ENCODE peak calls at places on chromosomes 12 and 14, in eight cellular contexts. C is astrocyte of the cerebellum, D is astrocyte, X is A549, F is Calu3, J is fibroblast of pulmonary artery, P is GM13977, Y is cardiac muscle cell. R is an unnamed sample.

GRCh38 chr12:95998611-95999300 is 2.6 kb upstream of the HAL start:
- DNase-seq in D (peak; percentile 32), Y (peak; percentile 74), X (peak; percentile 50), J (peak; percentile 70), P (peak; percentile 82), C (peak; percentile 29), F (peak; percentile 54), R (peak; percentile 78)

GRCh38 chr12:131077931-131078391 is 124.3 kb downstream of the ADGRD1 start:
- DNase-seq in Y (no peak), D (no peak), F (no peak), C (no peak), X (no peak), J (no peak), P (no peak), R (no peak)

GRCh38 chr12:30967026-30967425 is 40.5 kb downstream of the TSPAN11 start:
- DNase-seq in F (no peak), D (no peak), J (no peak), Y (no peak), X (no peak), C (no peak), P (no peak), R (no peak)

GRCh38 chr12:40801082-40801481 is 108.8 kb downstream of the CNTN1 start:
- DNase-seq in J (no peak), F (no peak), Y (no peak), C (no peak), P (no peak), D (no peak), X (no peak), R (no peak)

GRCh38 chr12:70692681-70693288 is 55.6 kb upstream of the PTPRB start:
- DNase-seq in J (peak; percentile 68), F (no peak), P (no peak), X (peak; percentile 17), C (peak; percentile 5), D (peak; percentile 21), Y (peak; percentile 59), R (no peak)

GRCh38 chr12:55931780-55932545 is 1.0 kb downstream of the DGKA start:
- DNase-seq in P (peak; percentile 72), C (no peak), X (peak; percentile 44), D (peak; percentile 12), F (peak; percentile 46), Y (peak; percentile 50), J (peak; percentile 37), R (peak; percentile 76)

GRCh38 chr12:56947633-56948535 is 9.5 kb downstream of the RDH16 start:
- DNase-seq in X (peak; percentile 34), F (peak; percentile 29), D (no peak), Y (peak; percentile 24), C (no peak), J (peak; percentile 17), P (no peak), R (no peak)

GRCh38 chr14:101475468-101476257 is 85.6 kb upstream of the DIO3 start:
- DNase-seq in C (peak; percentile 33), J (peak; percentile 86), P (no peak), D (peak; percentile 66), Y (peak; percentile 95), X (peak; percentile 72), F (peak; percentile 59), R (no peak)

GRCh38 chr12:9132008-9132535 is 16.4 kb upstream of the A2M start:
- DNase-seq in Y (no peak), F (no peak), C (no peak), P (no peak), X (no peak), D (no peak), J (no peak), R (no peak)

GRCh38 chr12:103529306-103529705 is 33.5 kb upstream of the C12orf42 start:
- DNase-seq in X (no peak), J (no peak), P (no peak), C (no peak), Y (no peak), D (no peak), F (no peak), R (no peak)

GRCh38 chr14:101132588-101132987 is 229.1 kb upstream of the RTL1 start:
- DNase-seq in D (no peak), F (no peak), C (no peak), X (no peak), P (no peak), J (no peak), Y (no peak), R (no peak)

GRCh38 chr12:122023339-122024131 is 1.9 kb downstream of the BCL7A start:
- DNase-seq in P (peak; percentile 83), F (peak; percentile 78), Y (peak; percentile 70), C (peak; percentile 34), D (peak; percentile 54), X (peak; percentile 73), J (peak; percentile 68), R (peak; percentile 81)

GRCh38 chr14:91354979-91355685 is 62.5 kb downstream of the CCDC88C start:
- DNase-seq in D (no peak), F (no peak), X (peak; percentile 25), Y (no peak), P (peak; percentile 56), C (no peak), J (no peak), R (no peak)

GRCh38 chr14:81275305-81275950 is 54.7 kb upstream of the GTF2A1 start:
- DNase-seq in F (no peak), P (no peak), X (no peak), Y (no peak), C (no peak), D (no peak), J (no peak), R (no peak)

GRCh38 chr12:21662122-21662792 is 4.6 kb upstream of the LDHB start:
- DNase-seq in J (no peak), X (no peak), Y (no peak), C (no peak), F (no peak), P (no peak), D (no peak), R (no peak)

GRCh38 chr12:27969901-27970390 is 2.6 kb downstream of the PTHLH start:
- DNase-seq in C (no peak), Y (peak; percentile 73), J (peak; percentile 61), D (peak; percentile 75), F (peak; percentile 78), X (peak; percentile 47), P (peak; percentile 83), R (peak; percentile 80)
- TF ChIP-seq CTCF in C (no peak), Y (peak; percentile 10), J (no peak), D (no peak), F (no peak), X (peak; percentile 65), P (peak; percentile 54), R (no peak)

DNA sequence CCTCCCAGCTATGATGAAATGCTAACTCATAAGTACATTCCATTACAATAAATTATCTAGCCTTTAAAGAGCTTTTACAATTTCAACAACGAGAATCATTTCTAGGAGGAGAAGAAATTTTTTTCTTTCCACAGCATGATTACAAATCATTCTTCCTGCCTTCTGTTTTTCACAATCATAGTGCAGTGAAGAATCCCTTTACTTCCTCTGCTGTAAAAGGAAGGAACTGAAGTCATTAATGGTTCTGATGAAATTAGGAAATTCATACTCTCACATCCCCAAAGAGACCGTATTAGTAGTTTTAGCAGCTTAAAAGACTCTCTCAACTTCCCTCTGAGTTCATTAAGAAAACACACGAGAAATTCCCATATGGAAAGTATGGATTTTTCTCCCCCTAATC is 58.7 kb upstream of the KITLG start:
- DNase-seq in D (no peak), P (no peak), Y (peak; percentile 70), X (no peak), C (no peak), F (no peak), J (peak; percentile 74), R (no peak)
- TF ChIP-seq CTCF in D (no peak), P (no peak), Y (no peak), X (no peak), C (no peak), F (no peak), J (peak; percentile 17), R (no peak)

GRCh38 chr14:99213603-99214002 is 58.4 kb downstream of the BCL11B start:
- DNase-seq in P (no peak), C (no peak), J (no peak), D (no peak), X (no peak), F (no peak), Y (no peak), R (no peak)

GRCh38 chr14:99217066-99217465 is 54.9 kb downstream of the BCL11B start:
- DNase-seq in C (no peak), J (no peak), P (no peak), Y (no peak), X (no peak), D (no peak), F (no peak), R (no peak)

GRCh38 chr14:99216191-99216590 is 55.8 kb downstream of the BCL11B start:
- DNase-seq in Y (no peak), D (no peak), P (no peak), X (no peak), C (no peak), J (no peak), F (no peak), R (no peak)

GRCh38 chr14:99214701-99215100 is 57.3 kb downstream of the BCL11B start:
- DNase-seq in Y (no peak), C (no peak), J (no peak), P (no peak), F (no peak), X (no peak), D (no peak), R (no peak)

GRCh38 chr14:99215277-99215676 is 56.7 kb downstream of the BCL11B start:
- DNase-seq in F (no peak), D (peak; percentile 84), X (no peak), C (peak; percentile 99), Y (peak; percentile 21), P (no peak), J (peak; percentile 1), R (no peak)
- TF ChIP-seq CTCF in F (no peak), D (no peak), X (no peak), C (no peak), Y (no peak), P (no peak), J (no peak), R (no peak)

GRCh38 chr12:71849109-71849851 is 9.7 kb downstream of the TBC1D15 start:
- DNase-seq in P (no peak), X (no peak), F (no peak), J (no peak), Y (no peak), D (no peak), C (no peak), R (no peak)

GRCh38 chr12:71848212-71848611 is 8.7 kb downstream of the TBC1D15 start:
- DNase-seq in P (no peak), Y (no peak), X (no peak), D (no peak), C (no peak), J (no peak), F (no peak), R (no peak)

DNA sequence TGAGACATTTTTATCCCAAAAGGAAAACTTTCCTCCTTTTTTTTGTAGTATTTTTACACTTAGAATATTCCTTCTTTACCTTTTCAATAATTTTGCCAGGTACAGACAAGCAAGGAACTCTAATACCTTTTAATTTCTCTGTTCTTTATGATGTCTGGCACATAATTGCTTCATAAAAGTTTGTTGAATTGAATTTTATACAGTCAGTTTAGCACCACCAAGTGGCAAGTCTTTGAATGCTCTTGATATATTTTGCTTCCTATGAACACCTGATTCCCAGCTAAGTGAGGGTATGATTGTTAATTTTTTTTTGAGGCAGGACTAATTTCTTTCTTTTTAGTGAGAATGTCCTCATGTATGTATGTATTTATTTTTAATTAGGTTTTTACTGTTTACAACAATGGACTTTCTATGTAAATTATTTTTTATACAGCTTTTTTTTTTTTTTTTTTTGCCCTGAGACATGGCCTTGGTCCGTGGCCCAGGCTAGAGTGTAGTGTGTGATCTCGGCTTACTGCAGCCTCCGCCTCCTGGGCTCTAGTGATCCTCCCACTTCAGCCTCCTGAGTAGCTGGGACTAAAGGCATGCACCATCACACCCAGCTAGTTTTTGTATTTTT is 6.9 kb downstream of the TBC1D15 start:
- DNase-seq in P (no peak), C (peak; percentile 9), D (peak; percentile 6), F (peak; percentile 26), J (peak; percentile 63), Y (peak; percentile 54), X (no peak), R (no peak)
- TF ChIP-seq CTCF in P (peak; percentile 51), C (peak; percentile 49), D (peak; percentile 74), F (peak; percentile 34), J (peak; percentile 64), Y (peak; percentile 60), X (peak; percentile 65), R (peak; percentile 19)